ENCODE peak calls at places on chromosomes 16 and 17, in six cellular contexts. I, O, Y, F, G and N are unnamed samples.

GRCh38 chr17:15944720-15945492 is at the start of gene ADORA2B:
- DNase-seq in Y (peak; percentile 77), I (peak; percentile 80), G (peak; percentile 71), F (no peak), O (no peak), N (no peak)

GRCh38 chr16:56933266-56933619 is 1.3 kb downstream of the HERPUD1 start:
- DNase-seq in F (no peak), Y (no peak), G (no peak), O (no peak), I (no peak), N (no peak)

GRCh38 chr17:70114405-70114804 is 39.4 kb downstream of the KCNJ16 start:
- DNase-seq in G (no peak), F (no peak), O (no peak), I (no peak), Y (no peak), N (no peak)

GRCh38 chr17:69539781-69540319 is 125.4 kb downstream of the MAP2K6 start:
- DNase-seq in G (peak; percentile 93), Y (peak; percentile 95), O (no peak), I (peak; percentile 62), F (no peak), N (no peak)

GRCh38 chr17:61839300-61839786 is 24.0 kb downstream of the BRIP1 start:
- DNase-seq in I (no peak), G (no peak), F (no peak), O (no peak), Y (no peak), N (no peak)

GRCh38 chr17:8140413-8141029 is 11.7 kb downstream of the PER1 start:
- DNase-seq in I (peak; percentile 7), F (peak; percentile 38), G (no peak), O (no peak), Y (no peak), N (no peak)

GRCh38 chr17:13650096-13650675 is 48.5 kb upstream of the HS3ST3A1 start:
- DNase-seq in I (no peak), G (peak; percentile 57), F (no peak), Y (no peak), O (no peak), N (no peak)

GRCh38 chr17:55440391-55440790 is 18.8 kb upstream of the MMD start:
- DNase-seq in Y (no peak), I (no peak), G (no peak), O (no peak), F (no peak), N (no peak)

GRCh38 chr16:15597135-15597534 is 45.8 kb downstream of the MARF1 start:
- DNase-seq in I (no peak), Y (no peak), G (no peak), F (no peak), O (no peak), N (no peak)

GRCh38 chr16:64455275-64455674 is 666.6 kb downstream of the CDH11 start:
- DNase-seq in F (no peak), O (no peak), I (no peak), Y (peak; percentile 48), G (peak; percentile 53), N (no peak)

GRCh38 chr17:10050597-10051101 is 145.6 kb upstream of the RCVRN start:
- DNase-seq in G (peak; percentile 88), I (no peak), Y (no peak), O (no peak), F (peak; percentile 40), N (no peak)

GRCh38 chr17:62966426-62967110 is 533 bp downstream of the TANC2 start:
- DNase-seq in O (peak; percentile 62), Y (peak; percentile 23), G (peak; percentile 18), F (peak; percentile 26), I (peak; percentile 28), N (no peak)

GRCh38 chr16:48942996-48943395 is 333.0 kb upstream of the N4BP1 start:
- DNase-seq in O (no peak), F (no peak), I (no peak), Y (no peak), G (no peak), N (no peak)

GRCh38 chr17:81398170-81398854 is 3.1 kb downstream of the BAHCC1 start:
- DNase-seq in F (no peak), Y (peak; percentile 70), I (peak; percentile 76), O (no peak), G (peak; percentile 49), N (no peak)

GRCh38 chr16:12468552-12468951 is 335.1 kb downstream of the CPPED1 start:
- DNase-seq in G (no peak), Y (no peak), F (no peak), I (no peak), O (no peak), N (no peak)

GRCh38 chr16:24541534-24541933 is 2.2 kb downstream of the RBBP6 start:
- DNase-seq in O (no peak), Y (no peak), G (no peak), F (no peak), I (no peak), N (no peak)

GRCh38 chr17:302300-302698 is 50.3 kb downstream of the RPH3AL start:
- DNase-seq in F (no peak), Y (no peak), G (no peak), I (peak; percentile 74), O (no peak), N (no peak)

GRCh38 chr16:11470676-11471415 is 115.9 kb downstream of the LITAF start:
- DNase-seq in F (no peak), G (peak; percentile 49), I (no peak), Y (peak; percentile 3), O (no peak), N (no peak)

GRCh38 chr17:40540448-40540847 is 24.8 kb downstream of the CCR7 start:
- DNase-seq in F (peak; percentile 77), I (no peak), G (no peak), O (peak; percentile 48), Y (no peak), N (no peak)

GRCh38 chr16:842631-843560 is 42.4 kb upstream of the GNG13 start:
- DNase-seq in F (no peak), I (no peak), Y (no peak), G (no peak), O (no peak), N (no peak)

GRCh38 chr17:13495423-13495822 is 106.3 kb downstream of the HS3ST3A1 start:
- DNase-seq in I (no peak), G (no peak), Y (no peak), F (no peak), O (no peak), N (no peak)

GRCh38 chr17:43855061-43855460 is 8.1 kb downstream of the CD300LG start:
- DNase-seq in F (no peak), O (no peak), Y (no peak), I (no peak), G (no peak), N (no peak)

GRCh38 chr16:35506018-35506897 is 2046.8 kb downstream of the TP53TG3F start:
- DNase-seq in O (no peak), F (no peak), I (no peak), G (no peak), Y (no peak), N (no peak)
- H3K27ac ChIP-seq in O (no peak overlapping the region), F (no peak overlapping the region), I (no peak overlapping the region), G (no peak overlapping the region), Y (no peak overlapping the region), N (no peak overlapping the region)

DNA sequence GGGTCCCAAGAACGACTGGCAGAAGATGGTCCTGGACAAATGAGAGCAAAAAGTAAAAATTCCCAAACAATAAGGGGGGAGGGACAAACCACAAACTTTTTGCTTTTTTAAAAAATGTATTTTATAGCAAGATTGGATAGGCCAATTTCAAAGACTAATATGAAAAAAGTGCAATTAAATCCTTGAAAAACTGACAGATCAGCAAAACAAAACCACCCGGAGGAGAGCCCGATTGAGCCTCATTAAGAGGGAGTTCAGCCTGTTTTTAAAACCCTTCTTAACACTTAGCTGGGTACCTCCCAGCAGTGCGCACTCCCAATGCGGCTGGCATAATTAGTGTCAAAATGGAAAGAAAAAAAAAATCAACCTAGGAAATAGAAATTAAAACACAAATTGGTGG is 193.4 kb downstream of the ZFHX3 start:
- DNase-seq in Y (no peak), F (no peak), I (no peak), G (no peak), O (no peak), N (no peak)
- H3K27ac ChIP-seq in Y (no peak overlapping the region), F (no peak overlapping the region), I (no peak overlapping the region), G (no peak overlapping the region), O (no peak overlapping the region), N (no peak overlapping the region)

DNA sequence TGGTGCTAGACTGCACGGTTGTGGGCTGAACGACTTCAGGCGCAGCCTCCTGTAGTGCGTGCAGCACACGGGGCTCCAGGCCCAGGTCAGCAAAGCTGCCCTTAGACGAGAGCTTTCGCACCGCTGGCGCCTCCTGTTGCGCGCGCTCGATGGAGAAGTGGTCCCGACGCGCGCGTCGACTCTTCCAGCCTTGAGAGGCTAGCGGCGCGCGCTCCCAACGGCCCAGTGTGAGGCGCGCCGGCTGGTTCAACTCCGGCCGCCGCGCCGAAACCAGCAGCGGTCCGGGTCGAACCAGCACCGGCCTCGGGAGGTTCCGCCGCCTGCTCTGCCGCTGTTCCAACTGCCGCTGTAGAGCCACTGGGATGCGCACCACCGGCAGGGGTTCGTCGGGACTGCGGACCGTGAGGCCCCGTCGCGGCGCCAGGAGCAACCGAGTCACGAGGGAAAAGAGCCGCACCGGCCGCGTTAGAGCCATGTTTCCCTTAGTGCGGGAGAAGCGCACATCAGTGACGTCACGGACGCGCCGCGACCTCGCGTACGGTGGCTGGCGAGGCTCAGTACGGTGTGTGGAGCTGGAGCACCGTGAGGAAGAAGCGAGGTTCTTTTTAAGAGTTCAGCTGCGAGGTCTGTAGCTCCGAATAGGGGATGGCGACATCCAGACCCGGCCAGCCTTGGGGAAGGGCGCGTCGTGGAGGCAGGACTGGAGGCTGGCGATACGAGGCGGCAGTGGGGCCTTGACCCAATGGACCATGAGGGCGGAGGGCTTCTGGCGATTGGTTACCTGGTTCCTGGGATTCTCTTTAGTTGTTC is at the start of the genes DDX28 and DUS2:
- DNase-seq in I (peak; percentile 94), G (peak; percentile 91), Y (peak; percentile 92), F (peak; percentile 85), O (peak; percentile 89), N (peak; percentile 62)
- H3K27ac ChIP-seq in I (peak within 1 kb of the TSS; percentile 93), G (peak within 1 kb of the TSS; percentile 83), Y (peak within 1 kb of the TSS; percentile 85), F (peak within 1 kb of the TSS; percentile 93), O (peak within 1 kb of the TSS; percentile 92), N (peak within 1 kb of the TSS; percentile 98)

GRCh38 chr17:79020631-79021301 is 3.2 kb upstream of the C1QTNF1 start:
- DNase-seq in Y (no peak), I (no peak), G (no peak), F (no peak), O (no peak), N (no peak)

GRCh38 chr17:79022507-79022991 is 1.4 kb upstream of the C1QTNF1 start:
- DNase-seq in O (no peak), F (no peak), Y (no peak), G (no peak), I (no peak), N (no peak)

GRCh38 chr17:79024901-79025737 is 1.1 kb downstream of the C1QTNF1 start:
- DNase-seq in I (no peak), F (no peak), G (no peak), O (no peak), Y (no peak), N (no peak)

GRCh38 chr17:79023886-79024771 is at the start of gene C1QTNF1:
- DNase-seq in F (no peak), O (peak; percentile 35), Y (no peak), G (peak; percentile 38), I (peak; percentile 75), N (no peak)

DNA sequence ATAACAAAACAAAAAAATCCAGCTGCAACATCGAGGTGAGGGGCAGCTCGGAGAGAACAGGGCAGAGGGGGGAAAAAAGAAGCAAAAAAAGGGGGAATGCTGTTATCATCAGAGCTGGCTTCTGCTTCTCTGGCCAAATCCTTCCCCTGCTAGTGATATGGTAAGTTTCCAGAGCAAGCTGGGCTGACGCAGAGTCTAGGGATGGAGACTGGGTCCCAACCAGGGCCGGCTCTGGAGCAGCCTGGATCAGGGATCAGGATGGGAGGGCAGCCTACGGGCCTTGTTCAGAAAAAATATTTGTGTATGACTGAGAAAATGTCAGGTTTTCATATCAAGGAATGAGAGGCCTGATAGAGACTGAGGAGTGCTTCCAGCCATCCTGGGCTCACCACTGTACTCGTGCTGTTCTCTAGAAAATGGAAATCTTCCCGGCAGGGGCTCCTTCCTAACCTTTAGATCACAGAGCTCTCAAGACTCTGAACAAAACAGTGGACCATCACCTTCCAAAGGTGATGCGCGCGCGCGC is 726 bp upstream of the C1QTNF1 start:
- DNase-seq in O (no peak), F (no peak), I (no peak), G (no peak), Y (no peak), N (no peak)
- H3K27ac ChIP-seq in O (no peak overlapping the region), F (peak overlapping the region; percentile 77), I (no peak overlapping the region), G (no peak overlapping the region), Y (no peak overlapping the region), N (no peak overlapping the region)